ENCODE peak calls at places on chromosomes 2 and 18, in ten cellular contexts. One of them, this sample, is unnamed.

GRCh38 chr2:233838726-233839446 is 15.4 kb downstream of the HJURP start:
- DNase-seq in uterus: no peak
- DNase-seq in KBM-7: no peak
- DNase-seq in spleen: peak
- DNase-seq in stimulated activated naive B cell treated with anti-CD40 and anti-IgM and Interleukin-4, amounts not matched to agents 10 μg/mL and 1 μg/mL and 100 μg/mL, for 72 hours: no peak
- DNase-seq in T follicular helper cell: no peak
- DNase-seq in NT2/D1: no peak
- DNase-seq in hepatic stellate cell: no peak
- DNase-seq in Kasumi-1: no peak
- DNase-seq in NCI-H2029: no peak
- DNase-seq in this sample: no peak

GRCh38 chr2:229153307-229153706 is 117.8 kb downstream of the PID1 start:
- DNase-seq in T follicular helper cell: no peak
- DNase-seq in KBM-7: no peak
- DNase-seq in stimulated activated naive B cell treated with anti-CD40 and anti-IgM and Interleukin-4, amounts not matched to agents 10 μg/mL and 1 μg/mL and 100 μg/mL, for 72 hours: no peak
- DNase-seq in NCI-H2029: no peak
- DNase-seq in uterus: no peak
- DNase-seq in Kasumi-1: no peak
- DNase-seq in NT2/D1: no peak
- DNase-seq in hepatic stellate cell: no peak
- DNase-seq in spleen: no peak
- DNase-seq in this sample: no peak

GRCh38 chr18:9335255-9336045 is 877 bp downstream of the TWSG1 start:
- DNase-seq in NT2/D1: no peak
- DNase-seq in Kasumi-1: peak
- DNase-seq in T follicular helper cell: no peak
- DNase-seq in stimulated activated naive B cell treated with anti-CD40 and anti-IgM and Interleukin-4, amounts not matched to agents 10 μg/mL and 1 μg/mL and 100 μg/mL, for 72 hours: no peak
- DNase-seq in KBM-7: no peak
- DNase-seq in uterus: no peak
- DNase-seq in NCI-H2029: no peak
- DNase-seq in spleen: no peak
- DNase-seq in hepatic stellate cell: peak
- DNase-seq in this sample: no peak

GRCh38 chr2:43131890-43132522 is 94.4 kb downstream of the ZFP36L2 start:
- DNase-seq in uterus: no peak
- DNase-seq in hepatic stellate cell: no peak
- DNase-seq in stimulated activated naive B cell treated with anti-CD40 and anti-IgM and Interleukin-4, amounts not matched to agents 10 μg/mL and 1 μg/mL and 100 μg/mL, for 72 hours: no peak
- DNase-seq in NT2/D1: no peak
- DNase-seq in spleen: peak
- DNase-seq in Kasumi-1: no peak
- DNase-seq in T follicular helper cell: no peak
- DNase-seq in NCI-H2029: no peak
- DNase-seq in KBM-7: no peak
- DNase-seq in this sample: no peak

GRCh38 chr2:125227843-125228392 is 1202.8 kb downstream of the CNTNAP5 start:
- DNase-seq in uterus: no peak
- DNase-seq in stimulated activated naive B cell treated with anti-CD40 and anti-IgM and Interleukin-4, amounts not matched to agents 10 μg/mL and 1 μg/mL and 100 μg/mL, for 72 hours: no peak
- DNase-seq in spleen: no peak
- DNase-seq in T follicular helper cell: no peak
- DNase-seq in NT2/D1: no peak
- DNase-seq in KBM-7: no peak
- DNase-seq in hepatic stellate cell: no peak
- DNase-seq in NCI-H2029: no peak
- DNase-seq in Kasumi-1: peak
- DNase-seq in this sample: no peak

GRCh38 chr2:8277921-8278571 is 403.8 kb upstream of the ID2 start:
- DNase-seq in KBM-7: no peak
- DNase-seq in spleen: no peak
- DNase-seq in Kasumi-1: no peak
- DNase-seq in uterus: peak
- DNase-seq in stimulated activated naive B cell treated with anti-CD40 and anti-IgM and Interleukin-4, amounts not matched to agents 10 μg/mL and 1 μg/mL and 100 μg/mL, for 72 hours: no peak
- DNase-seq in T follicular helper cell: no peak
- DNase-seq in NCI-H2029: no peak
- DNase-seq in hepatic stellate cell: no peak
- DNase-seq in NT2/D1: no peak
- DNase-seq in this sample: no peak

GRCh38 chr2:119703526-119703925 is 24.5 kb downstream of the TMEM177 start:
- DNase-seq in hepatic stellate cell: no peak
- DNase-seq in KBM-7: no peak
- DNase-seq in uterus: no peak
- DNase-seq in NT2/D1: no peak
- DNase-seq in Kasumi-1: no peak
- DNase-seq in stimulated activated naive B cell treated with anti-CD40 and anti-IgM and Interleukin-4, amounts not matched to agents 10 μg/mL and 1 μg/mL and 100 μg/mL, for 72 hours: no peak
- DNase-seq in spleen: peak
- DNase-seq in T follicular helper cell: no peak
- DNase-seq in NCI-H2029: no peak
- DNase-seq in this sample: no peak

GRCh38 chr2:224927671-224928173 is 114.5 kb downstream of the DOCK10 start:
- DNase-seq in spleen: peak
- DNase-seq in Kasumi-1: no peak
- DNase-seq in uterus: no peak
- DNase-seq in T follicular helper cell: peak
- DNase-seq in NCI-H2029: peak
- DNase-seq in KBM-7: no peak
- DNase-seq in hepatic stellate cell: peak
- DNase-seq in stimulated activated naive B cell treated with anti-CD40 and anti-IgM and Interleukin-4, amounts not matched to agents 10 μg/mL and 1 μg/mL and 100 μg/mL, for 72 hours: no peak
- DNase-seq in NT2/D1: no peak
- DNase-seq in this sample: no peak

GRCh38 chr18:80171190-80171872 is 62.3 kb downstream of the ADNP2 start:
- DNase-seq in uterus: peak
- DNase-seq in hepatic stellate cell: peak
- DNase-seq in NCI-H2029: no peak
- DNase-seq in spleen: no peak
- DNase-seq in T follicular helper cell: peak
- DNase-seq in KBM-7: peak
- DNase-seq in Kasumi-1: no peak
- DNase-seq in stimulated activated naive B cell treated with anti-CD40 and anti-IgM and Interleukin-4, amounts not matched to agents 10 μg/mL and 1 μg/mL and 100 μg/mL, for 72 hours: no peak
- DNase-seq in NT2/D1: no peak
- DNase-seq in this sample: no peak

GRCh38 chr2:15789381-15790062 is 150.8 kb upstream of the MYCN start:
- DNase-seq in NCI-H2029: no peak
- DNase-seq in spleen: no peak
- DNase-seq in T follicular helper cell: no peak
- DNase-seq in hepatic stellate cell: no peak
- DNase-seq in KBM-7: no peak
- DNase-seq in NT2/D1: no peak
- DNase-seq in Kasumi-1: no peak
- DNase-seq in uterus: no peak
- DNase-seq in stimulated activated naive B cell treated with anti-CD40 and anti-IgM and Interleukin-4, amounts not matched to agents 10 μg/mL and 1 μg/mL and 100 μg/mL, for 72 hours: no peak
- DNase-seq in this sample: no peak